ENCODE peak calls at places on chromosomes 11 and 22, in five cellular contexts. One of them, this sample, is unnamed.

GRCh38 chr11:104254347-104254746 is 90.4 kb upstream of the PDGFD start:
- DNase-seq in left cardiac atrium: peak
- DNase-seq in NCI-H1417: no peak
- DNase-seq in T-helper 2 cell: peak
- DNase-seq in activated naive CD4-positive, alpha-beta T cell treated with Interleukin-2 at 50 U/mL for 16 hours: no peak
- DNase-seq in this sample: peak

GRCh38 chr11:134584706-134585445 is 172.8 kb upstream of the B3GAT1 start:
- DNase-seq in left cardiac atrium: no peak
- DNase-seq in NCI-H1417: no peak
- DNase-seq in T-helper 2 cell: no peak
- DNase-seq in activated naive CD4-positive, alpha-beta T cell treated with Interleukin-2 at 50 U/mL for 16 hours: no peak
- DNase-seq in this sample: peak

GRCh38 chr11:86097965-86098364 is 29.1 kb upstream of the PICALM start:
- DNase-seq in left cardiac atrium: no peak
- DNase-seq in NCI-H1417: no peak
- DNase-seq in T-helper 2 cell: no peak
- DNase-seq in activated naive CD4-positive, alpha-beta T cell treated with Interleukin-2 at 50 U/mL for 16 hours: no peak
- DNase-seq in this sample: no peak

GRCh38 chr22:22138915-22139314 is 105.7 kb upstream of the VPREB1 start:
- DNase-seq in left cardiac atrium: no peak
- DNase-seq in NCI-H1417: no peak
- DNase-seq in T-helper 2 cell: no peak
- DNase-seq in activated naive CD4-positive, alpha-beta T cell treated with Interleukin-2 at 50 U/mL for 16 hours: no peak
- DNase-seq in this sample: no peak

GRCh38 chr11:18463439-18463838 is 7.8 kb downstream of the LDHAL6A start:
- DNase-seq in left cardiac atrium: no peak
- DNase-seq in NCI-H1417: no peak
- DNase-seq in T-helper 2 cell: no peak
- DNase-seq in activated naive CD4-positive, alpha-beta T cell treated with Interleukin-2 at 50 U/mL for 16 hours: no peak
- DNase-seq in this sample: no peak

GRCh38 chr22:39091136-39092081 is 5.6 kb upstream of the APOBEC3H start:
- DNase-seq in left cardiac atrium: no peak
- DNase-seq in NCI-H1417: no peak
- DNase-seq in T-helper 2 cell: peak
- DNase-seq in activated naive CD4-positive, alpha-beta T cell treated with Interleukin-2 at 50 U/mL for 16 hours: no peak
- DNase-seq in this sample: no peak

GRCh38 chr11:44437122-44437521 is 127.2 kb upstream of the ALX4 start:
- DNase-seq in left cardiac atrium: no peak
- DNase-seq in NCI-H1417: no peak
- DNase-seq in T-helper 2 cell: no peak
- DNase-seq in activated naive CD4-positive, alpha-beta T cell treated with Interleukin-2 at 50 U/mL for 16 hours: no peak
- DNase-seq in this sample: no peak

GRCh38 chr22:17563936-17564391 is 666 bp downstream of the SLC25A18 start:
- DNase-seq in left cardiac atrium: peak
- DNase-seq in NCI-H1417: no peak
- DNase-seq in T-helper 2 cell: no peak
- DNase-seq in activated naive CD4-positive, alpha-beta T cell treated with Interleukin-2 at 50 U/mL for 16 hours: no peak
- DNase-seq in this sample: no peak

GRCh38 chr22:26431151-26431995 is 2.3 kb downstream of the ASPHD2 start:
- DNase-seq in left cardiac atrium: no peak
- DNase-seq in NCI-H1417: no peak
- DNase-seq in T-helper 2 cell: peak
- DNase-seq in activated naive CD4-positive, alpha-beta T cell treated with Interleukin-2 at 50 U/mL for 16 hours: no peak
- DNase-seq in this sample: no peak

GRCh38 chr11:83252941-83253340 is 33.2 kb downstream of the CCDC90B start:
- DNase-seq in left cardiac atrium: no peak
- DNase-seq in NCI-H1417: no peak
- DNase-seq in T-helper 2 cell: no peak
- DNase-seq in activated naive CD4-positive, alpha-beta T cell treated with Interleukin-2 at 50 U/mL for 16 hours: no peak
- DNase-seq in this sample: no peak